ENCODE peak calls at places on chromosome 4, in five cellular contexts. One of them, this sample, is unnamed.

GRCh38 chr4:82017680-82018079 is 356.1 kb downstream of the HNRNPD start:
- DNase-seq in esophagus squamous epithelium: no peak
- DNase-seq in substantia nigra: no peak
- DNase-seq in neural progenitor cell: peak
- DNase-seq in mammary epithelial cell: peak
- DNase-seq in this sample: no peak

GRCh38 chr4:179097741-179098140 is 1655.5 kb upstream of the AGA start:
- DNase-seq in esophagus squamous epithelium: no peak
- DNase-seq in substantia nigra: no peak
- DNase-seq in neural progenitor cell: peak
- DNase-seq in mammary epithelial cell: no peak
- DNase-seq in this sample: no peak

GRCh38 chr4:15882675-15883086 is 55.9 kb downstream of the FGFBP1 start:
- DNase-seq in esophagus squamous epithelium: no peak
- DNase-seq in substantia nigra: peak
- DNase-seq in neural progenitor cell: peak
- DNase-seq in mammary epithelial cell: peak
- DNase-seq in this sample: peak

GRCh38 chr4:158172558-158173258 is at the start of gene GASK1B:
- DNase-seq in esophagus squamous epithelium: no peak
- DNase-seq in substantia nigra: peak
- DNase-seq in neural progenitor cell: peak
- DNase-seq in mammary epithelial cell: peak
- DNase-seq in this sample: no peak

GRCh38 chr4:7515390-7515902 is 80.7 kb upstream of the PSAPL1 start:
- DNase-seq in esophagus squamous epithelium: no peak
- DNase-seq in substantia nigra: no peak
- DNase-seq in neural progenitor cell: no peak
- DNase-seq in mammary epithelial cell: no peak
- DNase-seq in this sample: no peak

GRCh38 chr4:176668324-176668723 is 124.4 kb downstream of the VEGFC start:
- DNase-seq in esophagus squamous epithelium: no peak
- DNase-seq in substantia nigra: no peak
- DNase-seq in neural progenitor cell: no peak
- DNase-seq in mammary epithelial cell: no peak
- DNase-seq in this sample: no peak

GRCh38 chr4:99117876-99118693 is 26.0 kb downstream of the ADH4 start:
- DNase-seq in esophagus squamous epithelium: no peak
- DNase-seq in substantia nigra: no peak
- DNase-seq in neural progenitor cell: no peak
- DNase-seq in mammary epithelial cell: no peak
- DNase-seq in this sample: no peak

GRCh38 chr4:34922325-34922724 is 1322.0 kb downstream of the ARAP2 start:
- DNase-seq in esophagus squamous epithelium: no peak
- DNase-seq in substantia nigra: no peak
- DNase-seq in neural progenitor cell: no peak
- DNase-seq in mammary epithelial cell: no peak
- DNase-seq in this sample: no peak

GRCh38 chr4:111399523-111400135 is 745.6 kb upstream of the FAM241A start:
- DNase-seq in esophagus squamous epithelium: no peak
- DNase-seq in substantia nigra: no peak
- DNase-seq in neural progenitor cell: no peak
- DNase-seq in mammary epithelial cell: no peak
- DNase-seq in this sample: peak

GRCh38 chr4:153616005-153616555 is 68.0 kb upstream of the TLR2 start:
- DNase-seq in esophagus squamous epithelium: no peak
- DNase-seq in substantia nigra: no peak
- DNase-seq in neural progenitor cell: no peak
- DNase-seq in mammary epithelial cell: no peak
- DNase-seq in this sample: no peak

GRCh38 chr4:148515248-148515647 is 73.0 kb upstream of the NR3C2 start:
- DNase-seq in esophagus squamous epithelium: no peak
- DNase-seq in substantia nigra: no peak
- DNase-seq in neural progenitor cell: no peak
- DNase-seq in mammary epithelial cell: peak
- DNase-seq in this sample: no peak

GRCh38 chr4:31649878-31650277 is 929.7 kb downstream of the PCDH7 start:
- DNase-seq in esophagus squamous epithelium: no peak
- DNase-seq in substantia nigra: no peak
- DNase-seq in neural progenitor cell: no peak
- DNase-seq in mammary epithelial cell: no peak
- DNase-seq in this sample: no peak

GRCh38 chr4:128862608-128863313 is 53.3 kb downstream of the JADE1 start:
- DNase-seq in esophagus squamous epithelium: no peak
- DNase-seq in substantia nigra: no peak
- DNase-seq in neural progenitor cell: peak
- DNase-seq in mammary epithelial cell: no peak
- DNase-seq in this sample: no peak

GRCh38 chr4:169957785-169958184 is 68.4 kb downstream of the MFAP3L start:
- DNase-seq in esophagus squamous epithelium: no peak
- DNase-seq in substantia nigra: no peak
- DNase-seq in neural progenitor cell: peak
- DNase-seq in mammary epithelial cell: no peak
- DNase-seq in this sample: no peak

GRCh38 chr4:175412161-175412560 is 399.9 kb downstream of the GPM6A start:
- DNase-seq in esophagus squamous epithelium: no peak
- DNase-seq in substantia nigra: no peak
- DNase-seq in neural progenitor cell: no peak
- DNase-seq in mammary epithelial cell: peak
- DNase-seq in this sample: no peak

GRCh38 chr4:97153042-97153441 is 990.2 kb downstream of the STPG2 start:
- DNase-seq in esophagus squamous epithelium: no peak
- DNase-seq in substantia nigra: no peak
- DNase-seq in neural progenitor cell: peak
- DNase-seq in mammary epithelial cell: peak
- DNase-seq in this sample: no peak

GRCh38 chr4:102533916-102534315 is 32.8 kb downstream of the NFKB1 start:
- DNase-seq in esophagus squamous epithelium: no peak
- DNase-seq in substantia nigra: no peak
- DNase-seq in neural progenitor cell: no peak
- DNase-seq in mammary epithelial cell: no peak
- DNase-seq in this sample: no peak

GRCh38 chr4:102533348-102533747 is 32.2 kb downstream of the NFKB1 start:
- DNase-seq in esophagus squamous epithelium: no peak
- DNase-seq in substantia nigra: no peak
- DNase-seq in neural progenitor cell: no peak
- DNase-seq in mammary epithelial cell: no peak
- DNase-seq in this sample: no peak

GRCh38 chr4:102529977-102530376 is 28.8 kb downstream of the NFKB1 start:
- DNase-seq in esophagus squamous epithelium: no peak
- DNase-seq in substantia nigra: no peak
- DNase-seq in neural progenitor cell: no peak
- DNase-seq in mammary epithelial cell: no peak
- DNase-seq in this sample: no peak

GRCh38 chr4:102530986-102531385 is 29.8 kb downstream of the NFKB1 start:
- DNase-seq in esophagus squamous epithelium: no peak
- DNase-seq in substantia nigra: no peak
- DNase-seq in neural progenitor cell: no peak
- DNase-seq in mammary epithelial cell: no peak
- DNase-seq in this sample: no peak

DNA sequence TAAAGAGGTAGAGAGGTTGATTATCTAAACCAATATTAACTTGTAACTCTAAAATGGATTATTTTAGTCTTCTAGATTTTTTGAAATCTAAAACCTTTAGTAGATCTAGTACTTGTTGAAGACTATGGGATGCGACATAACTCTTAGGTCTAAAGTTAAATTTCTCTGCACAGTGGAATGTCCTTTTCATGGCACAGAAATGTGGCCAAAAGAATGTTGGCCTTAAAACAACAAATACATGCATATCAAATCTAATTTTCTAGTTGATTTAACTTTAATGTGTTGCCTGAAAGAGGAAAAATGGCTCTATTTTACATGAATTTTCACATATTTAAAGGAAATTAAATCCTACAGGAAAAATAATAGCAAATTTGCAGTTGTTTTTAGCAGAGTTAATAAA is 30.3 kb downstream of the NFKB1 start:
- DNase-seq in esophagus squamous epithelium: no peak
- DNase-seq in substantia nigra: no peak
- DNase-seq in neural progenitor cell: no peak
- DNase-seq in mammary epithelial cell: no peak
- DNase-seq in this sample: no peak
- H3K27ac ChIP-seq in esophagus squamous epithelium: no peak
- H3K27ac ChIP-seq in substantia nigra: no peak
- H3K27ac ChIP-seq in neural progenitor cell: no peak
- H3K27ac ChIP-seq in mammary epithelial cell: no peak
- H3K27ac ChIP-seq in this sample: no peak

GRCh38 chr4:168560835-168561210 is 64.0 kb downstream of the PALLD start:
- DNase-seq in esophagus squamous epithelium: no peak
- DNase-seq in substantia nigra: no peak
- DNase-seq in neural progenitor cell: no peak
- DNase-seq in mammary epithelial cell: no peak
- DNase-seq in this sample: no peak

GRCh38 chr4:168555437-168555836 is 58.6 kb downstream of the PALLD start:
- DNase-seq in esophagus squamous epithelium: no peak
- DNase-seq in substantia nigra: no peak
- DNase-seq in neural progenitor cell: no peak
- DNase-seq in mammary epithelial cell: no peak
- DNase-seq in this sample: no peak

GRCh38 chr4:168560184-168560834 is 63.5 kb downstream of the PALLD start:
- DNase-seq in esophagus squamous epithelium: no peak
- DNase-seq in substantia nigra: no peak
- DNase-seq in neural progenitor cell: no peak
- DNase-seq in mammary epithelial cell: peak
- DNase-seq in this sample: no peak

GRCh38 chr4:168558587-168558986 is 61.7 kb downstream of the PALLD start:
- DNase-seq in esophagus squamous epithelium: no peak
- DNase-seq in substantia nigra: no peak
- DNase-seq in neural progenitor cell: no peak
- DNase-seq in mammary epithelial cell: no peak
- DNase-seq in this sample: no peak

DNA sequence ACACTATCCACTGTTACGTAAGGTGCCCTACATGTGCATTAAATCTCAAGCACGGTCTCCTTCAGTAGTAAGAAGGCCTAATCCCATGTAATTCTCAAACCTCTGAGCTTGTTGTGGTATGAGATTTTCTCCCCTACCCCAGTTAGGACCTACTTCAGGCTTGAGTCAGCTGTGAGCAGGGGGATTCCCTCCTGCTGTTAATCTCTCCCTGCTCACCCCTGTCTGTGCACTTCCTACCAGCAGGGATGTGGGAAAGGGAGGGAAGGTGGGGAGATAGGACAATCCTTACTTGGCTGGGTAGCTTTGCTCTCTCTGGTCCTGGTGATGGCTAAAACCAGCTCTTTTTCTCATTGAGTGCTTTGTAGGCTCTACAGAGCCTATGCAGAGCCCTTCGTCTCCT is 60.8 kb downstream of the PALLD start:
- DNase-seq in esophagus squamous epithelium: no peak
- DNase-seq in substantia nigra: no peak
- DNase-seq in neural progenitor cell: no peak
- DNase-seq in mammary epithelial cell: no peak
- DNase-seq in this sample: no peak
- H3K27ac ChIP-seq in esophagus squamous epithelium: no peak
- H3K27ac ChIP-seq in substantia nigra: no peak
- H3K27ac ChIP-seq in neural progenitor cell: no peak
- H3K27ac ChIP-seq in mammary epithelial cell: no peak
- H3K27ac ChIP-seq in this sample: no peak

GRCh38 chr4:76622717-76623116 is 187.7 kb downstream of the SHROOM3 start:
- DNase-seq in esophagus squamous epithelium: no peak
- DNase-seq in substantia nigra: no peak
- DNase-seq in neural progenitor cell: no peak
- DNase-seq in mammary epithelial cell: no peak
- DNase-seq in this sample: no peak

GRCh38 chr4:76623217-76624060 is 188.4 kb downstream of the SHROOM3 start:
- DNase-seq in esophagus squamous epithelium: no peak
- DNase-seq in substantia nigra: no peak
- DNase-seq in neural progenitor cell: no peak
- DNase-seq in mammary epithelial cell: no peak
- DNase-seq in this sample: no peak

GRCh38 chr4:76626686-76627465 is 191.8 kb downstream of the SHROOM3 start:
- DNase-seq in esophagus squamous epithelium: no peak
- DNase-seq in substantia nigra: no peak
- DNase-seq in neural progenitor cell: no peak
- DNase-seq in mammary epithelial cell: no peak
- DNase-seq in this sample: no peak

GRCh38 chr4:76624271-76624681 is 189.2 kb downstream of the SHROOM3 start:
- DNase-seq in esophagus squamous epithelium: no peak
- DNase-seq in substantia nigra: no peak
- DNase-seq in neural progenitor cell: peak
- DNase-seq in mammary epithelial cell: peak
- DNase-seq in this sample: no peak

DNA sequence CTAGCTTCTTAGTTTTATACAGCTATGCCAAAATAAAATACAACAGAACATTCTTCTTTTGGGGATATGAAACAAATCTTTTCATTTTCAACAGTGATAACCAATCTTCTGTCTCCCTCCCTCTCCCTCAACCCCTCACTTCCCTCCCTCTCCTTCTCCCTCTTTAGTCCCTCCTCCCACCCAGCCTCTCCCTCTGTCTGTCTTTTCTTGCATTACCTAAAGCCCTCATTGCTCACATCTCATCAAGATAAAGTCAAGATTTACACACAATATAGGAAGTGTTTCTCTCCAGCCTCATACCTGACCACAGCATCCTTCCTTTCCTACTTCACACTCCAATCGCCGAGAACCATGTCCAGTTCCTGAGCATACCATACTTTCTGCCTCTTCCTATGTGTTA is 190.3 kb downstream of the SHROOM3 start:
- DNase-seq in esophagus squamous epithelium: no peak
- DNase-seq in substantia nigra: no peak
- DNase-seq in neural progenitor cell: no peak
- DNase-seq in mammary epithelial cell: no peak
- DNase-seq in this sample: no peak
- H3K27ac ChIP-seq in esophagus squamous epithelium: peak
- H3K27ac ChIP-seq in substantia nigra: no peak
- H3K27ac ChIP-seq in neural progenitor cell: no peak
- H3K27ac ChIP-seq in mammary epithelial cell: peak
- H3K27ac ChIP-seq in this sample: no peak

GRCh38 chr4:75655562-75655961 is 17.6 kb downstream of the G3BP2 start:
- DNase-seq in esophagus squamous epithelium: no peak
- DNase-seq in substantia nigra: no peak
- DNase-seq in neural progenitor cell: no peak
- DNase-seq in mammary epithelial cell: no peak
- DNase-seq in this sample: no peak

GRCh38 chr4:75653845-75654503 is 19.2 kb downstream of the G3BP2 start:
- DNase-seq in esophagus squamous epithelium: no peak
- DNase-seq in substantia nigra: no peak
- DNase-seq in neural progenitor cell: peak
- DNase-seq in mammary epithelial cell: peak
- DNase-seq in this sample: no peak

GRCh38 chr4:75659512-75660031 is 13.6 kb downstream of the G3BP2 start:
- DNase-seq in esophagus squamous epithelium: no peak
- DNase-seq in substantia nigra: no peak
- DNase-seq in neural progenitor cell: no peak
- DNase-seq in mammary epithelial cell: no peak
- DNase-seq in this sample: no peak

GRCh38 chr4:75658881-75659280 is 14.3 kb downstream of the G3BP2 start:
- DNase-seq in esophagus squamous epithelium: no peak
- DNase-seq in substantia nigra: no peak
- DNase-seq in neural progenitor cell: no peak
- DNase-seq in mammary epithelial cell: no peak
- DNase-seq in this sample: no peak

DNA sequence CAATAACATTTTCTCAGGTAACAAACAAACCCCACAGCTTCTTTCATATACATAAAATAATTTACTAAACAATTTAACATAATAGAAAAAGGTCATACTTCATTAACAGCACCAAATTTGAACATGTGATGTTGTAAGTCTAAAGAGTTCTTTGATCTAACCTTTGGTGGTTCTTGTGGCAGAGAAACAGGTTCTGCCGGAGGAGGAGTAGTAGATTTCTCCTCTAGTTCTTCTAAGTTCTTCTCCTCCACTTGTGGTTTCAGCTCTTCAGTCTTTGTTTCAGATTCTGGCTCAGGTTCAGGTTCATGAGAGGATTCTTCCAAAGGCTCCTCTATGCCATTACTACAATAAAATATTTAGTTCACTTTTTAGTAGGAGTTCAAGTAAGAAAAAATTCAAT is 18.3 kb downstream of the G3BP2 start:
- DNase-seq in esophagus squamous epithelium: no peak
- DNase-seq in substantia nigra: no peak
- DNase-seq in neural progenitor cell: no peak
- DNase-seq in mammary epithelial cell: no peak
- DNase-seq in this sample: no peak
- H3K27ac ChIP-seq in esophagus squamous epithelium: no peak
- H3K27ac ChIP-seq in substantia nigra: no peak
- H3K27ac ChIP-seq in neural progenitor cell: no peak
- H3K27ac ChIP-seq in mammary epithelial cell: no peak
- H3K27ac ChIP-seq in this sample: no peak

This sample was measured in caudate nucleus.